ENCODE peak calls at places on chromosomes 3 and 15, in eight cellular contexts. M is GM12865; X is cardiac muscle cell; C is CD8-positive, alpha-beta T cell; H is cardiac fibroblast; O is psoas muscle; U is A549; P is fibroblast of mammary gland. A is an unnamed sample.

GRCh38 chr3:31974454-31974853 is 6.6 kb downstream of the OSBPL10 start:
- DNase-seq in P (peak; percentile 47), X (no peak), M (no peak), U (no peak), O (no peak), H (peak; percentile 46), C (no peak), A (no peak)

GRCh38 chr3:49411550-49411967 is 217 bp downstream of the RHOA start:
- DNase-seq in U (no peak), O (peak; percentile 69), M (peak; percentile 61), P (no peak), C (peak; percentile 71), H (no peak), X (no peak), A (no peak)

GRCh38 chr15:100596792-100597191 is 5.2 kb downstream of the LINS1 start:
- DNase-seq in M (peak; percentile 91), X (no peak), H (peak; percentile 38), P (peak; percentile 83), U (no peak), O (no peak), C (peak; percentile 79), A (peak; percentile 76)

GRCh38 chr15:93321881-93322282 is 232.9 kb upstream of the RGMA start:
- DNase-seq in X (no peak), U (no peak), O (no peak), C (no peak), M (no peak), P (no peak), H (no peak), A (no peak)

GRCh38 chr15:78264304-78265136 is at the start of gene DNAJA4:
- DNase-seq in M (peak; percentile 75), U (no peak), P (peak; percentile 37), H (peak; percentile 32), C (peak; percentile 81), X (no peak), O (peak; percentile 76), A (no peak)

GRCh38 chr15:63872759-63873510 is 39.2 kb upstream of the HERC1 start:
- DNase-seq in H (no peak), C (no peak), U (no peak), M (no peak), X (no peak), P (no peak), O (no peak), A (no peak)

GRCh38 chr3:15682766-15683165 is 81.2 kb downstream of the BTD start:
- DNase-seq in P (peak; percentile 34), X (peak; percentile 6), U (no peak), O (no peak), C (no peak), M (no peak), H (peak; percentile 58), A (no peak)

GRCh38 chr15:39434126-39434525 is 146.8 kb upstream of the THBS1 start:
- DNase-seq in H (no peak), U (no peak), P (no peak), X (no peak), O (no peak), M (no peak), C (no peak), A (no peak)

GRCh38 chr15:78006567-78007205 is 70.8 kb downstream of the TBC1D2B start:
- DNase-seq in M (no peak), U (no peak), O (no peak), X (no peak), P (no peak), H (no peak), C (no peak), A (no peak)

GRCh38 chr3:1699361-1699920 is 399.2 kb upstream of the CNTN4 start:
- DNase-seq in P (no peak), U (no peak), M (no peak), X (no peak), H (no peak), C (no peak), O (no peak), A (no peak)

GRCh38 chr15:73264881-73265280 is 103.9 kb downstream of the HCN4 start:
- DNase-seq in P (no peak), H (no peak), C (no peak), M (no peak), X (no peak), U (no peak), O (no peak), A (no peak)

DNA sequence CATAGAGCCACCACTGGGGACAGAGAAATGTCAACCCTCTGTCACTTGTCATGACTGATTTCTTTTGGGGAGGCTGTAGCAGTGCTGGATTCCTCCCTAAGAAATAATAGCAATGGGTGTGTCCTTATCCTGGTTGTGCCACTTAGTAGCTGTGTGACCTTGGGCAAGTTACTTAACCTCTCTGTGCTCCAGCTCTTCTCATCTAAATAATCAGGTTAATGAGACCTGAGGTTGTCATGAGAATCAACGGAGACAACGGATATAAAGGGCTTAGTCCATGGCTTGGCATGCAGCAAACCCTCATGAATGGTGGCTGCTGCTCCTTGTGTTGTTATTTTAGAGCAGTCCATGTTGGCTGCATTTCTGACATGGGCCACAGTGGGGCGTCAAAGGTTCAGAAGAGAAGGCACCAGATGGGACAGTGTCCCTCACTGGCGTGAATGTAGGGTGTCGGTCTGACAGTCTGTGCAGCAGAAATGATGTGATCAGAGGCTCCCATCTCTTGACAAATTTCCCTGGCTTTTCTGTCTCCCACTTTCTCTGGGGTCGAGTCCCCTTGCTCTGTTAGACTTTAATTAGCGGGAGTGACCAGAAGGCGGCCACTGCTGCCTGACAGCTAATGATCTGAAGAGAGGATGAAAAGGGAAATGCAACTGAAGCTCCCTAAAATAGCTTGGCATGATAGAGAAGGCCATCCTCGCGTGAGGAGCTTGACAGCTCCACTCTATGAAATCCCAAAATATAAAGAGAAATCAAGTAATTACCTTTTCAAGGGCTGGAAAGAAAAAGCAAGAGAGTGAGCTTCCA is 209.4 kb downstream of the CADPS start:
- DNase-seq in M (peak; percentile 57), X (peak; percentile 79), P (peak; percentile 69), H (peak; percentile 66), O (peak; percentile 30), U (peak; percentile 0), C (no peak), A (no peak)
- H3K4me3 ChIP-seq in M (no peak overlapping the region), X (no peak overlapping the region), P (no peak overlapping the region), H (no peak overlapping the region), O (no peak overlapping the region), U (no peak overlapping the region), C (no peak overlapping the region), A (no peak overlapping the region)

DNA sequence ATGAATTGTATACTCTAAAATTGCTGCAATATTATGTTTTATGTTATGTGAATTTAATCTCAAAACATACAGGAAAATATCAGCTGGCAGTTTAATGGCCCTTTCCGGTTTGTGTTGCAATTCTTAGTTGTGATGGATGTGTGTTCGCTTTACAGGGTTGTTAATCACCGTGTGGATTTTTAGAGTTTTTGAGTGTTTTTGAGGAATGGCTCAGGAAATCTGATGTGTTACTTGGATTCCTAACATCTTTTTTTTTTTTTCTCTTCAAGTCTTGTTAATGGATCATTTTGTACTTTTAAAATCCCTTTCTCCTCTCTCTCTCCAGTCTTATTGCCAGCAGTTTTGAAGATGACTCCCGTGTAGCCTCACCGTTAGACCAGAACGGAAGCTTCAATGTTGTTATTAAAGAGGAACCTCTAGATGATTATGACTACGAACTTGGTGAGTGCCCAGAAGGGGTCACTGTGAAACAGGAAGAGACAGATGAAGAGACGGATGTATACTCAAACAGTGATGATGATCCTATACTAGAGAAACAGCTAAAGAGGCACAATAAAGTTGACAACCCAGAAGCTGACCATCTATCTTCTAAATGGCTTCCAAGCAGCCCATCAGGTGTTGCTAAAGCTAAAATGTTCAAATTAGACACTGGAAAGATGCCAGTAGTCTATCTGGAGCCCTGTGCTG is 35.7 kb downstream of the MGA start:
- DNase-seq in X (peak; percentile 14), O (no peak), U (peak; percentile 8), M (peak; percentile 79), C (peak; percentile 56), P (peak; percentile 48), H (peak; percentile 79), A (peak; percentile 55)
- TF ChIP-seq CTCF in X (peak; percentile 43), O (no peak), U (peak; percentile 34), M (peak; percentile 49), C (peak; percentile 41), P (peak; percentile 26), H (peak; percentile 31), A (peak; percentile 48)

GRCh38 chr3:128496602-128497304 is 3.8 kb upstream of the GATA2 start:
- DNase-seq in M (no peak), U (no peak), X (no peak), O (peak; percentile 27), H (no peak), C (no peak), P (peak; percentile 28), A (no peak)
- H3K4me3 ChIP-seq in M (no peak overlapping the region), U (peak overlapping the region; percentile 73), X (peak overlapping the region; percentile 53), O (peak overlapping the region; percentile 67), H (no peak overlapping the region), C (no peak overlapping the region), P (no peak overlapping the region), A (no peak overlapping the region)

GRCh38 chr15:91522609-91523332 is 330.7 kb upstream of the SLCO3A1 start:
- DNase-seq in U (no peak), M (no peak), O (no peak), C (no peak), X (no peak), P (peak; percentile 68), H (peak; percentile 82), A (no peak)
- TF ChIP-seq CTCF in U (peak; percentile 65), M (no peak), O (peak; percentile 55), C (peak; percentile 33), X (no peak), P (peak; percentile 63), H (peak; percentile 60), A (no peak)

A was measured in GM12864.